ENCODE peak calls at places on chromosomes 16 and 17, in seven cellular contexts. One of them, this sample, is unnamed.

GRCh38 chr17:2909164-2909852 is 113.1 kb downstream of the RAP1GAP2 start:
- DNase-seq in AG10803: no peak
- DNase-seq in sigmoid colon: no peak
- DNase-seq in mesothelial cell of epicardium: no peak
- DNase-seq in upper lobe of left lung: no peak
- DNase-seq in kidney epithelial cell: no peak
- DNase-seq in adrenal gland: no peak
- DNase-seq in this sample: no peak

GRCh38 chr16:38941-39892 is 14.2 kb downstream of the POLR3K start:
- DNase-seq in AG10803: no peak
- DNase-seq in sigmoid colon: no peak
- DNase-seq in mesothelial cell of epicardium: no peak
- DNase-seq in upper lobe of left lung: peak
- DNase-seq in kidney epithelial cell: no peak
- DNase-seq in adrenal gland: no peak
- DNase-seq in this sample: peak

GRCh38 chr16:89120281-89120680 is 26.6 kb downstream of the ACSF3 start:
- DNase-seq in AG10803: no peak
- DNase-seq in sigmoid colon: no peak
- DNase-seq in mesothelial cell of epicardium: no peak
- DNase-seq in upper lobe of left lung: no peak
- DNase-seq in kidney epithelial cell: no peak
- DNase-seq in adrenal gland: no peak
- DNase-seq in this sample: no peak

GRCh38 chr17:66713533-66714042 is 121.3 kb upstream of the CACNG5 start:
- DNase-seq in AG10803: no peak
- DNase-seq in sigmoid colon: no peak
- DNase-seq in mesothelial cell of epicardium: no peak
- DNase-seq in upper lobe of left lung: peak
- DNase-seq in kidney epithelial cell: peak
- DNase-seq in adrenal gland: no peak
- DNase-seq in this sample: peak

GRCh38 chr16:68297908-68298307 is 12.8 kb downstream of the SLC7A6OS start:
- DNase-seq in AG10803: no peak
- DNase-seq in sigmoid colon: no peak
- DNase-seq in mesothelial cell of epicardium: no peak
- DNase-seq in upper lobe of left lung: no peak
- DNase-seq in kidney epithelial cell: no peak
- DNase-seq in adrenal gland: peak
- DNase-seq in this sample: no peak

GRCh38 chr17:34360571-34360970 is 2.5 kb downstream of the CCL1 start:
- DNase-seq in AG10803: no peak
- DNase-seq in sigmoid colon: no peak
- DNase-seq in mesothelial cell of epicardium: no peak
- DNase-seq in upper lobe of left lung: no peak
- DNase-seq in kidney epithelial cell: no peak
- DNase-seq in adrenal gland: no peak
- DNase-seq in this sample: no peak

GRCh38 chr16:2043296-2043979 is 4.2 kb downstream of the NTHL1 start:
- DNase-seq in AG10803: no peak
- DNase-seq in sigmoid colon: no peak
- DNase-seq in mesothelial cell of epicardium: no peak
- DNase-seq in upper lobe of left lung: peak
- DNase-seq in kidney epithelial cell: no peak
- DNase-seq in adrenal gland: no peak
- DNase-seq in this sample: no peak

GRCh38 chr17:28404461-28404811 is 1.6 kb downstream of the SLC46A1 start:
- DNase-seq in AG10803: no peak
- DNase-seq in sigmoid colon: no peak
- DNase-seq in mesothelial cell of epicardium: no peak
- DNase-seq in upper lobe of left lung: no peak
- DNase-seq in kidney epithelial cell: no peak
- DNase-seq in adrenal gland: no peak
- DNase-seq in this sample: no peak

GRCh38 chr17:74180336-74180735 is 23.1 kb upstream of the RPL38 start:
- DNase-seq in AG10803: no peak
- DNase-seq in sigmoid colon: no peak
- DNase-seq in mesothelial cell of epicardium: no peak
- DNase-seq in upper lobe of left lung: no peak
- DNase-seq in kidney epithelial cell: no peak
- DNase-seq in adrenal gland: no peak
- DNase-seq in this sample: no peak

GRCh38 chr17:43134774-43135453 is 9.8 kb upstream of the BRCA1 start:
- DNase-seq in AG10803: no peak
- DNase-seq in sigmoid colon: peak
- DNase-seq in mesothelial cell of epicardium: no peak
- DNase-seq in upper lobe of left lung: no peak
- DNase-seq in kidney epithelial cell: no peak
- DNase-seq in adrenal gland: no peak
- DNase-seq in this sample: no peak

GRCh38 chr16:80231888-80232287 is 308.9 kb upstream of the DYNLRB2 start:
- DNase-seq in AG10803: peak
- DNase-seq in sigmoid colon: no peak
- DNase-seq in mesothelial cell of epicardium: no peak
- DNase-seq in upper lobe of left lung: no peak
- DNase-seq in kidney epithelial cell: peak
- DNase-seq in adrenal gland: no peak
- DNase-seq in this sample: peak

GRCh38 chr17:42775534-42776098 is 2.4 kb downstream of the VPS25 start:
- DNase-seq in AG10803: no peak
- DNase-seq in sigmoid colon: no peak
- DNase-seq in mesothelial cell of epicardium: no peak
- DNase-seq in upper lobe of left lung: no peak
- DNase-seq in kidney epithelial cell: no peak
- DNase-seq in adrenal gland: no peak
- DNase-seq in this sample: no peak

GRCh38 chr17:50798424-50799344 is 31.4 kb upstream of the ANKRD40CL start:
- DNase-seq in AG10803: no peak
- DNase-seq in sigmoid colon: no peak
- DNase-seq in mesothelial cell of epicardium: no peak
- DNase-seq in upper lobe of left lung: no peak
- DNase-seq in kidney epithelial cell: no peak
- DNase-seq in adrenal gland: no peak
- DNase-seq in this sample: no peak

GRCh38 chr16:67529639-67530012 is 997 bp downstream of the RIPOR1 start:
- DNase-seq in AG10803: no peak
- DNase-seq in sigmoid colon: no peak
- DNase-seq in mesothelial cell of epicardium: no peak
- DNase-seq in upper lobe of left lung: no peak
- DNase-seq in kidney epithelial cell: no peak
- DNase-seq in adrenal gland: no peak
- DNase-seq in this sample: no peak

GRCh38 chr17:56230660-56231059 is 77.4 kb downstream of the ANKFN1 start:
- DNase-seq in AG10803: peak
- DNase-seq in sigmoid colon: no peak
- DNase-seq in mesothelial cell of epicardium: no peak
- DNase-seq in upper lobe of left lung: no peak
- DNase-seq in kidney epithelial cell: no peak
- DNase-seq in adrenal gland: no peak
- DNase-seq in this sample: no peak

GRCh38 chr16:66480265-66481080 is 53.4 kb downstream of the BEAN1 start:
- DNase-seq in AG10803: no peak
- DNase-seq in sigmoid colon: no peak
- DNase-seq in mesothelial cell of epicardium: no peak
- DNase-seq in upper lobe of left lung: peak
- DNase-seq in kidney epithelial cell: no peak
- DNase-seq in adrenal gland: no peak
- DNase-seq in this sample: no peak

GRCh38 chr17:34366529-34367107 is 3.6 kb upstream of the CCL1 start:
- DNase-seq in AG10803: no peak
- DNase-seq in sigmoid colon: no peak
- DNase-seq in mesothelial cell of epicardium: no peak
- DNase-seq in upper lobe of left lung: no peak
- DNase-seq in kidney epithelial cell: no peak
- DNase-seq in adrenal gland: no peak
- DNase-seq in this sample: no peak

DNA sequence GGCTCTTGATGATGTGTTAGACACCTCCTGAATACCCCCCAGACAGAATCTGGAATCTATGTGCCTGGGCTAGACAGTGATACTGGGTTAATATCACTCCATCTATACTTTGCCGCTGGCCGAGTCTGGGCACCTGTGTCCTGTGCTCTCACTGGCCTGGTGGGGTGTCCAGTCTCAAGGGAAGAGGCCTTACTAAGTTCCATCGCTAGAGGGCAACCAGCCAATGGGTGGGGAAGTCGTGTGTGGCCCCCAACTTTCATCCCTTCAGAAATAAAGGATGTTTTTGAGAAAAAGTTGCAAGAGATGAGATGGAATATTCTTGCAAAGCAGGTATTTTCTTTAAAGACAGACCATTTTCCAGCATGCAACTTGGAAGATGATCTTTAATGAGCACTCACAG is 1.6 kb upstream of the GLP2R start:
- DNase-seq in AG10803: no peak
- DNase-seq in sigmoid colon: no peak
- DNase-seq in mesothelial cell of epicardium: no peak
- DNase-seq in upper lobe of left lung: no peak
- DNase-seq in kidney epithelial cell: no peak
- DNase-seq in adrenal gland: no peak
- DNase-seq in this sample: peak
- TF ChIP-seq CTCF in AG10803: no peak
- TF ChIP-seq CTCF in sigmoid colon: no peak
- TF ChIP-seq CTCF in mesothelial cell of epicardium: no peak
- TF ChIP-seq CTCF in upper lobe of left lung: no peak
- TF ChIP-seq CTCF in kidney epithelial cell: no peak
- TF ChIP-seq CTCF in adrenal gland: no peak
- TF ChIP-seq CTCF in this sample: no peak

GRCh38 chr16:3148256-3149192 is 13.7 kb downstream of the ZNF213 start:
- DNase-seq in AG10803: no peak
- DNase-seq in sigmoid colon: no peak
- DNase-seq in mesothelial cell of epicardium: no peak
- DNase-seq in upper lobe of left lung: no peak
- DNase-seq in kidney epithelial cell: no peak
- DNase-seq in adrenal gland: no peak
- DNase-seq in this sample: no peak

GRCh38 chr16:3147757-3148104 is 12.9 kb downstream of the ZNF213 start:
- DNase-seq in AG10803: no peak
- DNase-seq in sigmoid colon: no peak
- DNase-seq in mesothelial cell of epicardium: no peak
- DNase-seq in upper lobe of left lung: no peak
- DNase-seq in kidney epithelial cell: no peak
- DNase-seq in adrenal gland: no peak
- DNase-seq in this sample: no peak

GRCh38 chr16:3149193-3149530 is 14.3 kb downstream of the ZNF213 start:
- DNase-seq in AG10803: no peak
- DNase-seq in sigmoid colon: no peak
- DNase-seq in mesothelial cell of epicardium: no peak
- DNase-seq in upper lobe of left lung: no peak
- DNase-seq in kidney epithelial cell: no peak
- DNase-seq in adrenal gland: no peak
- DNase-seq in this sample: no peak

GRCh38 chr16:3145660-3146059 is 10.8 kb downstream of the ZNF213 start:
- DNase-seq in AG10803: no peak
- DNase-seq in sigmoid colon: peak
- DNase-seq in mesothelial cell of epicardium: no peak
- DNase-seq in upper lobe of left lung: no peak
- DNase-seq in kidney epithelial cell: no peak
- DNase-seq in adrenal gland: no peak
- DNase-seq in this sample: no peak

DNA sequence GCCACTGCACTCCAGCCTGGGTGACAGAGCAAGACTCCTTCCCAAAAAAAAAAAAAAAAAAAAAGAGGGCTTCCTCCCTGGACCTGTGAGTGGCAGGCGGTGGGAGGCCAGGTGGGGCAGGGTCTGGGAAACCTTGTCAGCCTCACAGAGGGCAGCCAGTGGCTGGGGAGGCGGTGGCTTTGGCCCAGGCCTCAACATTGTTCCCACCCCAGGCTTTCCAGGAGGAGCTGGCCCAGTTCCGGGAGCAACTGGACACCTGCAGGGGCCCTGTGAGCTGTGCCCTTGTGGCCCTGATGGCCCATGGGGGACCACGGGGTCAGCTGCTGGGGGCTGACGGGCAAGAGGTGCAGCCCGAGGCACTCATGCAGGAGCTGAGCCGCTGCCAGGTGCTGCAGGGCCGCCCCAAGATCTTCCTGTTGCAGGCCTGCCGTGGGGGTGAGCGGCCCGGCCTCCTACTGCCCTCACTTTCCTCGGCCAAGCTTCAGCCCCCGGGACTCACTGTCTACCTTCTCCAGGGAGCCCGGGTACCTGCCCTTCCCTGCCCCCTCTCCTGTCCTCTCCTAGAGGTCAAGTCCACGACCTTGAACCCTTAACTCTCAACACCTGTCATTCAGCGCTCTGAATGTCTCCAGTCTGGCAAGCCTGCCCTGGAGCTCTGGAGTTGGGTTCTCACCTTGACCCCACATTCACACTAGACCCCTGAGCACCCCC is 12.4 kb downstream of the ZNF213 start:
- DNase-seq in AG10803: no peak
- DNase-seq in sigmoid colon: no peak
- DNase-seq in mesothelial cell of epicardium: no peak
- DNase-seq in upper lobe of left lung: no peak
- DNase-seq in kidney epithelial cell: no peak
- DNase-seq in adrenal gland: no peak
- DNase-seq in this sample: no peak
- TF ChIP-seq CTCF in AG10803: no peak
- TF ChIP-seq CTCF in sigmoid colon: no peak
- TF ChIP-seq CTCF in mesothelial cell of epicardium: no peak
- TF ChIP-seq CTCF in upper lobe of left lung: no peak
- TF ChIP-seq CTCF in kidney epithelial cell: no peak
- TF ChIP-seq CTCF in adrenal gland: no peak
- TF ChIP-seq CTCF in this sample: no peak

GRCh38 chr16:57470683-57471082 is 8.2 kb downstream of the POLR2C start:
- DNase-seq in AG10803: no peak
- DNase-seq in sigmoid colon: no peak
- DNase-seq in mesothelial cell of epicardium: no peak
- DNase-seq in upper lobe of left lung: peak
- DNase-seq in kidney epithelial cell: no peak
- DNase-seq in adrenal gland: peak
- DNase-seq in this sample: no peak
- TF ChIP-seq CTCF in AG10803: no peak
- TF ChIP-seq CTCF in sigmoid colon: no peak
- TF ChIP-seq CTCF in mesothelial cell of epicardium: no peak
- TF ChIP-seq CTCF in upper lobe of left lung: no peak
- TF ChIP-seq CTCF in kidney epithelial cell: no peak
- TF ChIP-seq CTCF in adrenal gland: no peak
- TF ChIP-seq CTCF in this sample: no peak

GRCh38 chr16:8565498-8565897 is 24.8 kb downstream of the TMEM114 start:
- DNase-seq in AG10803: no peak
- DNase-seq in sigmoid colon: no peak
- DNase-seq in mesothelial cell of epicardium: no peak
- DNase-seq in upper lobe of left lung: no peak
- DNase-seq in kidney epithelial cell: no peak
- DNase-seq in adrenal gland: no peak
- DNase-seq in this sample: no peak

GRCh38 chr16:8564934-8565345 is 25.4 kb downstream of the TMEM114 start:
- DNase-seq in AG10803: no peak
- DNase-seq in sigmoid colon: no peak
- DNase-seq in mesothelial cell of epicardium: no peak
- DNase-seq in upper lobe of left lung: no peak
- DNase-seq in kidney epithelial cell: no peak
- DNase-seq in adrenal gland: no peak
- DNase-seq in this sample: no peak

DNA sequence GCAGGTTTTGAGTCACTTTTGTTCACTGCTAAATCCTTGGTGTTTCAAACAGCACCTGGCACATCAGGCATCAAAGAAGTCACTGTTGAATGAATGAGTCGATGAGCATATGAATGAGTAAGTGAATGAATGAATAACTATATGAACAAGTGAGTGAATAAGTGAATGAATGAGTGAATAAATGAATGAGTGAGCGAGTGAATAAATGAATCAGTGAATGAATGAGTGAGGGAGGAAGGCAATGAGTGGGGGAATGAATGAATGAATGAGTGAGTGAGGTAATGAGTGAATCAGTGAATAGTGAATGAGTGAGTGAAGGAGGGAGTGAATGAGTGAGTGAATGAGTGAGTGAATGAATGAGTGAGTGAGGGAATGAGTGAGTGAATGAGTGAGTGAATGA is 28.8 kb downstream of the TMEM114 start:
- DNase-seq in AG10803: no peak
- DNase-seq in sigmoid colon: no peak
- DNase-seq in mesothelial cell of epicardium: no peak
- DNase-seq in upper lobe of left lung: no peak
- DNase-seq in kidney epithelial cell: no peak
- DNase-seq in adrenal gland: no peak
- DNase-seq in this sample: no peak
- TF ChIP-seq CTCF in AG10803: no peak
- TF ChIP-seq CTCF in sigmoid colon: no peak
- TF ChIP-seq CTCF in mesothelial cell of epicardium: no peak
- TF ChIP-seq CTCF in upper lobe of left lung: no peak
- TF ChIP-seq CTCF in kidney epithelial cell: no peak
- TF ChIP-seq CTCF in adrenal gland: no peak
- TF ChIP-seq CTCF in this sample: no peak

This sample was measured in GM13976.